ENCODE peak calls at places on chromosome 15, in five cellular contexts. J is Peyer's patch; M is CD8-positive, alpha-beta T cell; Y is stomach; Q is neural progenitor cell. B is an unnamed sample. For H3K4me1, the result is how much of the 10 kb centered on the place peaks cover.

GRCh38 chr15:95113041-95113440 is 881.7 kb downstream of the MCTP2 start:
- DNase-seq in J (no peak), M (no peak), Y (no peak), Q (no peak), B (no peak)

GRCh38 chr15:90013503-90013937 is 12.4 kb downstream of the ZNF710 start:
- DNase-seq in J (no peak), M (no peak), Y (no peak), Q (no peak), B (no peak)

GRCh38 chr15:60179786-60180391 is 175.8 kb downstream of the FOXB1 start:
- DNase-seq in J (no peak), M (peak), Y (no peak), Q (peak), B (no peak)

GRCh38 chr15:92751528-92751927 is 96.0 kb upstream of the FAM174B start:
- DNase-seq in J (no peak), M (no peak), Y (no peak), Q (no peak), B (no peak)

GRCh38 chr15:84846269-84846668 is 29.1 kb downstream of the ALPK3 start:
- DNase-seq in J (no peak), M (no peak), Y (no peak), Q (no peak), B (no peak)

GRCh38 chr15:96374494-96374893 is 44.0 kb downstream of the NR2F2 start:
- DNase-seq in J (no peak), M (no peak), Y (no peak), Q (no peak), B (no peak)

GRCh38 chr15:101062471-101063171 is 143.5 kb downstream of the LRRK1 start:
- DNase-seq in J (no peak), M (no peak), Y (no peak), Q (no peak), B (no peak)

GRCh38 chr15:73851679-73852078 is 21.7 kb upstream of the TBC1D21 start:
- DNase-seq in J (no peak), M (peak), Y (no peak), Q (peak), B (peak)

GRCh38 chr15:24772709-24773373 is 97.3 kb downstream of the NPAP1 start:
- DNase-seq in J (peak), M (peak), Y (peak), Q (peak), B (peak)

GRCh38 chr15:26970712-26971210 is at the start of gene GABRG3:
- DNase-seq in J (no peak), M (no peak), Y (no peak), Q (peak), B (no peak)

GRCh38 chr15:26972636-26973035 is 1.7 kb downstream of the GABRG3 start:
- DNase-seq in J (no peak), M (no peak), Y (no peak), Q (no peak), B (no peak)

GRCh38 chr15:26971303-26972018 is 480 bp downstream of the GABRG3 start:
- DNase-seq in J (no peak), M (no peak), Y (no peak), Q (peak), B (no peak)

GRCh38 chr15:26967719-26968269 is 3.2 kb upstream of the GABRG3 start:
- DNase-seq in J (no peak), M (no peak), Y (no peak), Q (peak), B (no peak)
- H3K27ac ChIP-seq in J (no peak), M (no peak), Y (no peak), Q (no peak), B (no peak)

GRCh38 chr15:51338496-51338895 is at the start of gene CYP19A1:
- DNase-seq in J (no peak), M (no peak), Y (no peak), Q (no peak), B (no peak)

GRCh38 chr15:51336011-51336410 is 2.4 kb downstream of the CYP19A1 start:
- DNase-seq in J (no peak), M (no peak), Y (no peak), Q (no peak), B (no peak)

GRCh38 chr15:51342249-51342999 is 969 bp downstream of the GLDN start:
- DNase-seq in J (no peak), M (no peak), Y (no peak), Q (peak), B (no peak)

GRCh38 chr15:51343466-51343865 is 2.0 kb downstream of the GLDN start:
- DNase-seq in J (no peak), M (no peak), Y (no peak), Q (no peak), B (no peak)

GRCh38 chr15:51341366-51342248 is at the start of gene GLDN:
- DNase-seq in J (no peak), M (no peak), Y (peak), Q (peak), B (no peak)
- H3K4me3 ChIP-seq in J (peak), M (no peak), Y (peak), Q (peak), B (no peak)

GRCh38 chr15:68045289-68046265 is 8.5 kb upstream of the PIAS1 start:
- DNase-seq in J (no peak), M (no peak), Y (no peak), Q (no peak), B (no peak)
- H3K4me1 ChIP-seq in J (under half), M (under half), Y (under half), Q (under half), B (under half)

GRCh38 chr15:40090774-40091455 is 17.8 kb downstream of the BMF start:
- DNase-seq in J (no peak), M (no peak), Y (no peak), Q (no peak), B (no peak)
- H3K27ac ChIP-seq in J (no peak), M (no peak), Y (no peak), Q (no peak), B (no peak)

GRCh38 chr15:83653639-83654378 is at the start of gene ADAMTSL3:
- DNase-seq in J (peak), M (no peak), Y (peak), Q (peak), B (no peak)

GRCh38 chr15:83652606-83653204 is 1.2 kb upstream of the ADAMTSL3 start:
- DNase-seq in J (no peak), M (no peak), Y (no peak), Q (no peak), B (no peak)

GRCh38 chr15:83651541-83651940 is 2.4 kb upstream of the ADAMTSL3 start:
- DNase-seq in J (no peak), M (no peak), Y (no peak), Q (no peak), B (no peak)

GRCh38 chr15:83654379-83655236 is 685 bp downstream of the ADAMTSL3 start:
- DNase-seq in J (no peak), M (no peak), Y (peak), Q (peak), B (no peak)

GRCh38 chr15:83653288-83653638 is 660 bp upstream of the ADAMTSL3 start:
- DNase-seq in J (no peak), M (no peak), Y (no peak), Q (no peak), B (no peak)
- H3K4me3 ChIP-seq in J (no peak), M (no peak), Y (peak), Q (peak), B (no peak)